ENCODE peak calls at places on chromosome 21, in nine cellular contexts. D is fibroblast of mammary gland, K is OCI-LY7, T is Panc1, U is cardiac fibroblast, R is AG10803, G is heart right ventricle, C is fibroblast of villous mesenchyme, L is pancreas. B is an unnamed sample.

GRCh38 chr21:37683396-37684114 is 232.7 kb downstream of the KCNJ6 start:
- DNase-seq in T (no peak), G (no peak), U (no peak), R (no peak), K (no peak), C (no peak), D (no peak), L (no peak), B (no peak)

GRCh38 chr21:29453511-29453910 is 154.8 kb downstream of the BACH1 start:
- DNase-seq in R (no peak), D (peak), L (no peak), T (no peak), K (no peak), G (no peak), U (no peak), C (no peak), B (no peak)

GRCh38 chr21:27221084-27221483 is 254.2 kb upstream of the ADAMTS5 start:
- DNase-seq in R (no peak), K (no peak), L (no peak), D (no peak), C (no peak), U (no peak), G (no peak), T (no peak), B (no peak)

GRCh38 chr21:36323032-36323431 is 3.0 kb downstream of the MORC3 start:
- DNase-seq in L (no peak), D (peak), U (no peak), G (peak), C (peak), K (no peak), T (no peak), R (no peak), B (no peak)

GRCh38 chr21:41219498-41220207 is 51.7 kb downstream of the BACE2 start:
- DNase-seq in L (no peak), K (no peak), D (no peak), R (no peak), T (no peak), U (no peak), G (no peak), C (no peak), B (no peak)

GRCh38 chr21:38308010-38308784 is 51.4 kb downstream of the KCNJ15 start:
- DNase-seq in K (no peak), D (peak), T (no peak), R (peak), U (peak), C (peak), G (no peak), L (no peak), B (peak)

GRCh38 chr21:37253991-37254390 is 13.1 kb downstream of the VPS26C start:
- DNase-seq in K (no peak), C (no peak), U (no peak), T (no peak), D (peak), L (no peak), G (no peak), R (peak), B (no peak)

GRCh38 chr21:16070207-16070651 is 340.4 kb downstream of the USP25 start:
- DNase-seq in G (no peak), L (no peak), K (no peak), D (peak), R (peak), C (no peak), T (no peak), U (no peak), B (no peak)

GRCh38 chr21:36709030-36709867 is 10.3 kb downstream of the SIM2 start:
- DNase-seq in L (no peak), R (no peak), C (no peak), K (no peak), U (no peak), D (no peak), G (no peak), T (no peak), B (no peak)

GRCh38 chr21:29149771-29150425 is 19.5 kb downstream of the MAP3K7CL start:
- DNase-seq in U (peak), D (peak), C (no peak), K (no peak), R (peak), G (no peak), T (no peak), L (no peak), B (peak)

GRCh38 chr21:36999131-36999898 is 7.2 kb upstream of the RIPPLY3 start:
- DNase-seq in C (no peak), U (no peak), L (no peak), K (no peak), R (no peak), D (no peak), G (no peak), T (no peak), B (no peak)

GRCh38 chr21:16125274-16125673 is 395.5 kb downstream of the USP25 start:
- DNase-seq in T (no peak), G (no peak), U (no peak), C (peak), D (peak), L (no peak), K (no peak), R (peak), B (peak)

GRCh38 chr21:40457741-40458140 is 389.2 kb downstream of the DSCAM start:
- DNase-seq in L (no peak), G (no peak), D (no peak), K (no peak), T (no peak), R (no peak), U (no peak), C (no peak), B (no peak)

GRCh38 chr21:17435565-17436543 is 77.0 kb upstream of the CXADR start:
- DNase-seq in L (no peak), D (no peak), C (peak), U (no peak), R (no peak), G (no peak), K (no peak), T (no peak), B (no peak)

GRCh38 chr21:41045534-41046268 is 122.3 kb upstream of the BACE2 start:
- DNase-seq in K (no peak), G (no peak), D (no peak), T (no peak), L (peak), R (no peak), C (no peak), U (no peak), B (no peak)

GRCh38 chr21:37101384-37101783 is 28.3 kb downstream of the TTC3 start:
- DNase-seq in R (peak), G (no peak), K (no peak), U (peak), L (no peak), D (peak), T (no peak), C (no peak), B (peak)

GRCh38 chr21:46118871-46119564 is 21.1 kb downstream of the COL6A2 start:
- DNase-seq in K (no peak), T (no peak), G (peak), D (peak), C (no peak), U (no peak), R (no peak), L (no peak), B (no peak)

GRCh38 chr21:18725653-18726052 is 322.1 kb upstream of the TMPRSS15 start:
- DNase-seq in L (no peak), D (no peak), G (no peak), K (no peak), T (no peak), R (no peak), C (no peak), U (no peak), B (no peak)

GRCh38 chr21:29849735-29850176 is 90.0 kb downstream of the GRIK1 start:
- DNase-seq in R (peak), T (peak), U (peak), G (peak), K (peak), L (peak), C (peak), D (peak), B (peak)

GRCh38 chr21:15730484-15731242 is 881 bp downstream of the USP25 start:
- DNase-seq in C (no peak), K (peak), U (no peak), T (no peak), D (no peak), R (no peak), G (peak), L (no peak), B (peak)

GRCh38 chr21:15534450-15534886 is 195.3 kb upstream of the USP25 start:
- DNase-seq in L (no peak), K (peak), G (no peak), D (no peak), T (no peak), U (no peak), R (no peak), C (no peak), B (no peak)

GRCh38 chr21:29181799-29182470 is 51.5 kb downstream of the MAP3K7CL start:
- DNase-seq in C (peak), G (no peak), R (peak), L (no peak), T (no peak), K (no peak), U (peak), D (peak), B (peak)

GRCh38 chr21:38386967-38387366 is 111.3 kb downstream of the ERG start:
- DNase-seq in G (no peak), T (no peak), R (no peak), U (no peak), C (no peak), K (no peak), L (no peak), D (no peak), B (peak)

GRCh38 chr21:17542371-17542992 is 29.6 kb downstream of the CXADR start:
- DNase-seq in L (no peak), D (no peak), T (no peak), G (no peak), R (no peak), K (no peak), U (peak), C (peak), B (peak)

GRCh38 chr21:23452384-23453083 is 2154.7 kb downstream of the MRPL39 start:
- DNase-seq in C (no peak), G (no peak), R (no peak), K (no peak), U (no peak), L (peak), D (no peak), T (peak), B (no peak)

GRCh38 chr21:32007461-32007860 is 134.6 kb downstream of the HUNK start:
- DNase-seq in C (no peak), R (peak), L (no peak), K (no peak), T (no peak), D (peak), U (no peak), G (no peak), B (no peak)

GRCh38 chr21:26137379-26138060 is 33.0 kb downstream of the APP start:
- DNase-seq in R (no peak), G (no peak), L (no peak), T (peak), C (no peak), D (peak), U (no peak), K (no peak), B (no peak)

GRCh38 chr21:17334478-17334877 is 178.4 kb upstream of the CXADR start:
- DNase-seq in R (no peak), U (no peak), G (no peak), D (no peak), C (no peak), L (no peak), K (no peak), T (no peak), B (no peak)

GRCh38 chr21:17436626-17437111 is 76.2 kb upstream of the CXADR start:
- DNase-seq in C (peak), T (no peak), D (no peak), G (no peak), L (no peak), K (no peak), R (no peak), U (peak), B (peak)

GRCh38 chr21:24428539-24429186 is 1178.6 kb downstream of the MRPL39 start:
- DNase-seq in T (no peak), C (no peak), G (no peak), D (no peak), K (no peak), R (no peak), L (no peak), U (no peak), B (no peak)

GRCh38 chr21:38268859-38269566 is 12.2 kb downstream of the KCNJ15 start:
- DNase-seq in C (no peak), R (no peak), D (no peak), G (no peak), T (no peak), K (no peak), L (no peak), U (no peak), B (no peak)

GRCh38 chr21:34364921-34365320 is 1.1 kb downstream of the KCNE2 start:
- DNase-seq in G (no peak), R (no peak), T (no peak), D (no peak), L (no peak), K (no peak), C (no peak), U (no peak), B (no peak)

GRCh38 chr21:34362136-34362444 is 1.7 kb upstream of the KCNE2 start:
- DNase-seq in K (no peak), R (no peak), U (no peak), C (no peak), D (no peak), L (no peak), G (no peak), T (no peak), B (no peak)

GRCh38 chr21:34365794-34366193 is 2.0 kb downstream of the KCNE2 start:
- DNase-seq in C (no peak), R (no peak), D (no peak), U (no peak), T (no peak), K (no peak), G (no peak), L (no peak), B (no peak)

GRCh38 chr21:34362670-34363069 is 1.1 kb upstream of the KCNE2 start:
- DNase-seq in U (no peak), R (no peak), T (no peak), C (no peak), D (no peak), L (no peak), K (no peak), G (no peak), B (no peak)

DNA sequence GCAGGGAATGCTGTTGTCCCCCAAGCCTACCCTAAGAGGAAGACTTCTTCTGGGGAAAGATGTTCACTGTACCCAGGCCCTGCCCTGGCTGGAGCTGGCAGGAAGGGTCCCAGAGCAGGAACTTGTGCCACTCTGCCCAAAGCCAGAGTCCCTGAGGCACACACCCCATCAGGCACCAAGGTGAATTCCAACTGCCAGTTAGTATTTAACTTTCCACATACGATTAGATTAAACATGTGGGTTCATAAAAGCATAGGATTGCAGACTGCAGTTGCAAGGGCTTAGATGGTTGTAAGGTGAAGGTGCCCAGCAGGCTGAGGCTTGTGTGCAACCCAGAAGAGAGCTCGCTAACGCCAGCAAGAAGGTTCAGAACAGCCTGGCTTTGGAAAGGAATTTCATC is at the start of gene KCNE2:
- DNase-seq in G (no peak), U (no peak), D (no peak), T (no peak), L (no peak), K (no peak), C (no peak), R (no peak), B (no peak)
- H3K4me3 ChIP-seq in G (no peak), U (no peak), D (no peak), T (no peak), L (no peak), K (no peak), C (no peak), R (no peak), B (no peak)

DNA sequence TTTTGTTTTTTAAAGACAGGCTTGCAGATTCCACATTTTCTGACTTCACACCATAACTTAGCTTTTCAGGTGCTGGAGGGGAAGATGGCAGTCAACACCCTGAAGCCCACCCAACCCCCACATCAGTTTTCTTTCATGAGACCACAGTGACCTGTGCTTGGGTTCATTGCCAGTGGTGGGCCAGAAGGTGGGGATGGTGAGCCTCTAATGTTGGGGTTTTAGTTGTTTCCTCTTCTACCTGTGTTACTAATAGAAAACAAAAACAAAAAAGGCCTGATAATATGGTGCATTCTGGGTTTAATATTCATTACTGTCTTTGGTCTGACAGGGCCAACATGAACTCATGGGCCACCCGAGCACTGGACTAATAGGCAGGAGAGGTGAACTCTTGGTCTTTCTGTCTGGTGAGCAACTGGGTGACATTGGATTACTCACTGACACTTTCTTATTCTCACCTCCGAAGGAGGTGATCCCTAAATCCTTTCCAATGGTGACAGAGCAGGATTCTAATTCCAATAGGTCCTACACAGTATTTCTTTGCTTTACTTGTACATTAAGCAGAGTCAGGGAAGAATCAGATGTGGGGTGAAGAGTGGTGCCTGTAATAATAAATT is 132.8 kb downstream of the CLIC6 start:
- DNase-seq in L (no peak), K (peak), R (no peak), U (peak), G (no peak), C (peak), D (peak), T (no peak), B (peak)
- TF ChIP-seq CTCF in L (no peak), K (peak), R (peak), U (peak), G (no peak), C (peak), D (peak), T (peak), B (peak)

GRCh38 chr21:44931137-44931500 is 8.7 kb upstream of the SLX9 start:
- DNase-seq in C (peak), D (peak), G (no peak), R (peak), K (peak), L (no peak), U (peak), T (no peak), B (peak)
- H3K4me3 ChIP-seq in C (no peak), D (no peak), G (no peak), R (peak), K (peak), L (no peak), U (peak), T (peak), B (no peak)

DNA sequence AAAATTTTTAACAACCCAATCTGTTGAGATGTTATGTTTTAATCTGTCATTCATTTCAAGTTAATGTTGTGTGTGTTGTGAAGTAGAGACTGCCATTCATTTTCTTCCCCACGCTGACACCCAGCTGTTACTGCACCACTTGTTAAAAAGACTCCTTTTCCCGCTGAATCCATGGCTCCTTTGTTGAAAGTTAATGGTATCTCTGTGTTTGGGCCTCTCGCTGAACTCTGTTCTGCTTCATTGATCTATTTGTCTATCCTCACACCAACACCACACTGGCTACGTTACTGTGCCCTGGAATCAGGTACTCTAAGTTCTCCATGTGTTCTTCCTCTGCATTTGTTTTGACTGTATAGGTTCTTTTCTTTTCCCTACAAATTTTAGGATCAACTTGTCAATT is 58.2 kb downstream of the PDE9A start:
- DNase-seq in G (no peak), T (no peak), U (no peak), D (no peak), L (no peak), K (no peak), R (no peak), C (no peak), B (no peak)
- TF ChIP-seq CTCF in G (no peak), T (no peak), U (no peak), D (no peak), L (no peak), K (no peak), R (no peak), C (no peak), B (no peak)

GRCh38 chr21:14520535-14520934 is 25.6 kb downstream of the SAMSN1 start:
- DNase-seq in L (no peak), C (no peak), D (no peak), T (no peak), R (no peak), G (no peak), K (no peak), U (no peak), B (peak)

GRCh38 chr21:14522689-14523088 is 23.4 kb downstream of the SAMSN1 start:
- DNase-seq in T (no peak), R (no peak), D (no peak), U (no peak), G (no peak), L (no peak), K (no peak), C (no peak), B (no peak)

GRCh38 chr21:14526199-14526598 is 19.9 kb downstream of the SAMSN1 start:
- DNase-seq in U (no peak), K (no peak), C (no peak), D (peak), L (no peak), G (no peak), T (no peak), R (no peak), B (no peak)

GRCh38 chr21:14526816-14527689 is 19.1 kb downstream of the SAMSN1 start:
- DNase-seq in D (no peak), C (no peak), K (no peak), U (no peak), G (no peak), T (no peak), L (no peak), R (no peak), B (no peak)

DNA sequence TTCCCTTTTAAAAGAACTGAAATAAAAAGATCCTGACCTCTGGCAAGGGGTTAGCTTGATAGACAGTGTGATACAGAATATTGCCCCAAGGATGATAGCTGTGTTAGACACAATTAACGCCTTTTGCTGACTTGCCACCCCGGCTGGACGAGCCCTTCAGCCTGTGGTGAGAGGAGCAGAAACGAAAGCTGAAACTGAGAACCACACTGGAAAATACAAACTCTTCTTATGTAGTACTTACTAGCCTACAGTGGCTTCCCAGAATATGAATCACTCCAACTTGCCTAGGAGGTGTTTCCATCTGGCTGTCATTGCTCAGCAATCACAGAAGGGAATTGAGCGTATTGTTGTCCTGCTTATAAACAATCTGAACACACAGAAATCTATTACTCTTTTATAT is 22.9 kb downstream of the SAMSN1 start:
- DNase-seq in G (no peak), K (no peak), R (no peak), L (no peak), D (peak), C (no peak), U (no peak), T (no peak), B (peak)
- H3K4me3 ChIP-seq in G (no peak), K (no peak), R (no peak), L (no peak), D (no peak), C (no peak), U (no peak), T (no peak), B (no peak)

GRCh38 chr21:44845418-44846200 is 27.7 kb upstream of the SUMO3 start:
- DNase-seq in T (no peak), R (peak), G (peak), U (peak), D (peak), L (peak), C (peak), K (peak), B (peak)
- TF ChIP-seq CTCF in T (no peak), R (peak), G (no peak), U (peak), D (peak), L (no peak), C (peak), K (peak), B (peak)

GRCh38 chr21:20999567-21000169 is 1.5 kb downstream of the NCAM2 start:
- DNase-seq in G (peak), K (peak), C (peak), T (no peak), U (peak), R (peak), L (no peak), D (peak), B (peak)
- H3K4me3 ChIP-seq in G (no peak), K (no peak), C (no peak), T (no peak), U (no peak), R (no peak), L (no peak), D (no peak), B (peak)

GRCh38 chr21:34123609-34124008 is 50.2 kb downstream of the MRPS6 start:
- DNase-seq in R (no peak), L (no peak), T (no peak), K (no peak), G (no peak), C (no peak), U (no peak), D (no peak), B (no peak)
- TF ChIP-seq CTCF in R (no peak), L (no peak), T (no peak), K (no peak), G (no peak), C (no peak), U (no peak), D (no peak), B (no peak)